ENCODE peak calls at places on chromosomes 5 and 9, in seven cellular contexts. One of them, this sample, is unnamed.

GRCh38 chr5:160266752-160267345 is 37.5 kb downstream of the FABP6 start:
- DNase-seq in Peyer's patch: no peak
- DNase-seq in IMR-90: no peak
- DNase-seq in upper lobe of right lung: peak; percentile 18
- DNase-seq in endothelial cell of umbilical vein: no peak
- DNase-seq in K562: peak; percentile 50
- DNase-seq in ovary: peak; percentile 77
- DNase-seq in this sample: no peak

GRCh38 chr9:87036482-87036881 is 89.2 kb upstream of the GAS1 start:
- DNase-seq in Peyer's patch: no peak
- DNase-seq in IMR-90: no peak
- DNase-seq in upper lobe of right lung: no peak
- DNase-seq in endothelial cell of umbilical vein: no peak
- DNase-seq in K562: no peak
- DNase-seq in ovary: no peak
- DNase-seq in this sample: no peak

GRCh38 chr5:107476783-107477182 is 194.0 kb downstream of the EFNA5 start:
- DNase-seq in Peyer's patch: no peak
- DNase-seq in IMR-90: no peak
- DNase-seq in upper lobe of right lung: no peak
- DNase-seq in endothelial cell of umbilical vein: peak; percentile 94
- DNase-seq in K562: no peak
- DNase-seq in ovary: no peak
- DNase-seq in this sample: peak; percentile 71

GRCh38 chr9:13787234-13787833 is 507.8 kb upstream of the MPDZ start:
- DNase-seq in Peyer's patch: no peak
- DNase-seq in IMR-90: peak; percentile 46
- DNase-seq in upper lobe of right lung: no peak
- DNase-seq in endothelial cell of umbilical vein: peak; percentile 63
- DNase-seq in K562: no peak
- DNase-seq in ovary: no peak
- DNase-seq in this sample: no peak

GRCh38 chr5:109929371-109929770 is 239.6 kb downstream of the MAN2A1 start:
- DNase-seq in Peyer's patch: no peak
- DNase-seq in IMR-90: no peak
- DNase-seq in upper lobe of right lung: no peak
- DNase-seq in endothelial cell of umbilical vein: no peak
- DNase-seq in K562: no peak
- DNase-seq in ovary: no peak
- DNase-seq in this sample: no peak

GRCh38 chr5:14036514-14036913 is 92.0 kb upstream of the DNAH5 start:
- DNase-seq in Peyer's patch: no peak
- DNase-seq in IMR-90: peak; percentile 69
- DNase-seq in upper lobe of right lung: no peak
- DNase-seq in endothelial cell of umbilical vein: no peak
- DNase-seq in K562: no peak
- DNase-seq in ovary: no peak
- DNase-seq in this sample: no peak

GRCh38 chr5:102270036-102270435 is 26.0 kb downstream of the SLCO4C1 start:
- DNase-seq in Peyer's patch: no peak
- DNase-seq in IMR-90: no peak
- DNase-seq in upper lobe of right lung: no peak
- DNase-seq in endothelial cell of umbilical vein: no peak
- DNase-seq in K562: no peak
- DNase-seq in ovary: no peak
- DNase-seq in this sample: no peak

GRCh38 chr5:169107316-169107715 is 193.6 kb downstream of the SLIT3 start:
- DNase-seq in Peyer's patch: no peak
- DNase-seq in IMR-90: no peak
- DNase-seq in upper lobe of right lung: no peak
- DNase-seq in endothelial cell of umbilical vein: no peak
- DNase-seq in K562: no peak
- DNase-seq in ovary: no peak
- DNase-seq in this sample: no peak

GRCh38 chr9:75175395-75175794 is 87.1 kb downstream of the OSTF1 start:
- DNase-seq in Peyer's patch: no peak
- DNase-seq in IMR-90: no peak
- DNase-seq in upper lobe of right lung: no peak
- DNase-seq in endothelial cell of umbilical vein: no peak
- DNase-seq in K562: no peak
- DNase-seq in ovary: no peak
- DNase-seq in this sample: no peak

GRCh38 chr5:132267931-132268501 is 10.5 kb downstream of the PDLIM4 start:
- DNase-seq in Peyer's patch: no peak
- DNase-seq in IMR-90: no peak
- DNase-seq in upper lobe of right lung: no peak
- DNase-seq in endothelial cell of umbilical vein: no peak
- DNase-seq in K562: no peak
- DNase-seq in ovary: no peak
- DNase-seq in this sample: no peak

GRCh38 chr5:149546974-149547373 is 4.3 kb downstream of the CSNK1A1 start:
- DNase-seq in Peyer's patch: no peak
- DNase-seq in IMR-90: no peak
- DNase-seq in upper lobe of right lung: no peak
- DNase-seq in endothelial cell of umbilical vein: no peak
- DNase-seq in K562: no peak
- DNase-seq in ovary: no peak
- DNase-seq in this sample: no peak

GRCh38 chr5:15966066-15966640 is 213.4 kb downstream of the MARCHF11 start:
- DNase-seq in Peyer's patch: no peak
- DNase-seq in IMR-90: peak; percentile 26
- DNase-seq in upper lobe of right lung: no peak
- DNase-seq in endothelial cell of umbilical vein: no peak
- DNase-seq in K562: no peak
- DNase-seq in ovary: no peak
- DNase-seq in this sample: no peak

GRCh38 chr9:106859957-106860715 is 2.8 kb upstream of the ZNF462 start:
- DNase-seq in Peyer's patch: no peak
- DNase-seq in IMR-90: no peak
- DNase-seq in upper lobe of right lung: peak; percentile 70
- DNase-seq in endothelial cell of umbilical vein: peak; percentile 46
- DNase-seq in K562: no peak
- DNase-seq in ovary: peak; percentile 43
- DNase-seq in this sample: no peak

GRCh38 chr9:133640160-133640559 is 4.0 kb downstream of the DBH start:
- DNase-seq in Peyer's patch: no peak
- DNase-seq in IMR-90: no peak
- DNase-seq in upper lobe of right lung: no peak
- DNase-seq in endothelial cell of umbilical vein: no peak
- DNase-seq in K562: no peak
- DNase-seq in ovary: no peak
- DNase-seq in this sample: no peak

GRCh38 chr5:14771972-14772371 is 99.6 kb downstream of the ANKH start:
- DNase-seq in Peyer's patch: no peak
- DNase-seq in IMR-90: no peak
- DNase-seq in upper lobe of right lung: no peak
- DNase-seq in endothelial cell of umbilical vein: no peak
- DNase-seq in K562: no peak
- DNase-seq in ovary: no peak
- DNase-seq in this sample: no peak

GRCh38 chr5:126917918-126918623 is 112.3 kb downstream of the MARCHF3 start:
- DNase-seq in Peyer's patch: no peak
- DNase-seq in IMR-90: peak; percentile 74
- DNase-seq in upper lobe of right lung: no peak
- DNase-seq in endothelial cell of umbilical vein: peak; percentile 16
- DNase-seq in K562: peak; percentile 25
- DNase-seq in ovary: no peak
- DNase-seq in this sample: no peak

GRCh38 chr5:148070621-148071020 is 6.8 kb downstream of the SPINK5 start:
- DNase-seq in Peyer's patch: no peak
- DNase-seq in IMR-90: no peak
- DNase-seq in upper lobe of right lung: no peak
- DNase-seq in endothelial cell of umbilical vein: no peak
- DNase-seq in K562: no peak
- DNase-seq in ovary: no peak
- DNase-seq in this sample: no peak

GRCh38 chr5:45385321-45386058 is 310.7 kb downstream of the HCN1 start:
- DNase-seq in Peyer's patch: no peak
- DNase-seq in IMR-90: peak; percentile 68
- DNase-seq in upper lobe of right lung: no peak
- DNase-seq in endothelial cell of umbilical vein: peak; percentile 93
- DNase-seq in K562: no peak
- DNase-seq in ovary: no peak
- DNase-seq in this sample: no peak

GRCh38 chr9:20620658-20621552 is 1.4 kb downstream of the MLLT3 start:
- DNase-seq in Peyer's patch: peak; percentile 32
- DNase-seq in IMR-90: peak; percentile 53
- DNase-seq in upper lobe of right lung: peak; percentile 73
- DNase-seq in endothelial cell of umbilical vein: peak; percentile 54
- DNase-seq in K562: no peak
- DNase-seq in ovary: peak; percentile 50
- DNase-seq in this sample: peak; percentile 9

GRCh38 chr5:52997424-52997823 is 8.3 kb downstream of the ITGA2 start:
- DNase-seq in Peyer's patch: no peak
- DNase-seq in IMR-90: no peak
- DNase-seq in upper lobe of right lung: no peak
- DNase-seq in endothelial cell of umbilical vein: peak; percentile 19
- DNase-seq in K562: no peak
- DNase-seq in ovary: no peak
- DNase-seq in this sample: no peak

GRCh38 chr9:94165592-94166236 is 81.5 kb downstream of the PTPDC1 start:
- DNase-seq in Peyer's patch: peak; percentile 94
- DNase-seq in IMR-90: peak; percentile 99
- DNase-seq in upper lobe of right lung: peak; percentile 99
- DNase-seq in endothelial cell of umbilical vein: peak; percentile 99
- DNase-seq in K562: peak; percentile 95
- DNase-seq in ovary: peak; percentile 98
- DNase-seq in this sample: peak; percentile 99

GRCh38 chr9:120289990-120290925 is 289.7 kb downstream of the CDK5RAP2 start:
- DNase-seq in Peyer's patch: no peak
- DNase-seq in IMR-90: no peak
- DNase-seq in upper lobe of right lung: no peak
- DNase-seq in endothelial cell of umbilical vein: no peak
- DNase-seq in K562: no peak
- DNase-seq in ovary: no peak
- DNase-seq in this sample: no peak

GRCh38 chr5:23507278-23507685 is at the start of gene PRDM9:
- DNase-seq in Peyer's patch: no peak
- DNase-seq in IMR-90: no peak
- DNase-seq in upper lobe of right lung: peak; percentile 87
- DNase-seq in endothelial cell of umbilical vein: no peak
- DNase-seq in K562: peak; percentile 16
- DNase-seq in ovary: no peak
- DNase-seq in this sample: no peak

GRCh38 chr5:43020294-43020711 is 19.8 kb downstream of the ANXA2R start:
- DNase-seq in Peyer's patch: peak; percentile 43
- DNase-seq in IMR-90: peak; percentile 59
- DNase-seq in upper lobe of right lung: no peak
- DNase-seq in endothelial cell of umbilical vein: no peak
- DNase-seq in K562: no peak
- DNase-seq in ovary: no peak
- DNase-seq in this sample: peak; percentile 29

GRCh38 chr9:119436261-119436660 is 67.0 kb upstream of the BRINP1 start:
- DNase-seq in Peyer's patch: no peak
- DNase-seq in IMR-90: no peak
- DNase-seq in upper lobe of right lung: no peak
- DNase-seq in endothelial cell of umbilical vein: no peak
- DNase-seq in K562: no peak
- DNase-seq in ovary: no peak
- DNase-seq in this sample: no peak

GRCh38 chr9:120912958-120913672 is 13.5 kb downstream of the TRAF1 start:
- DNase-seq in Peyer's patch: no peak
- DNase-seq in IMR-90: no peak
- DNase-seq in upper lobe of right lung: no peak
- DNase-seq in endothelial cell of umbilical vein: no peak
- DNase-seq in K562: no peak
- DNase-seq in ovary: no peak
- DNase-seq in this sample: no peak

GRCh38 chr5:65624025-65624569 is at the start of gene TRIM23:
- DNase-seq in Peyer's patch: peak; percentile 89
- DNase-seq in IMR-90: peak; percentile 91
- DNase-seq in upper lobe of right lung: peak; percentile 95
- DNase-seq in endothelial cell of umbilical vein: peak; percentile 95
- DNase-seq in K562: peak; percentile 83
- DNase-seq in ovary: peak; percentile 90
- DNase-seq in this sample: peak; percentile 95

GRCh38 chr5:96789794-96790193 is 18.0 kb downstream of the ERAP1 start:
- DNase-seq in Peyer's patch: no peak
- DNase-seq in IMR-90: no peak
- DNase-seq in upper lobe of right lung: no peak
- DNase-seq in endothelial cell of umbilical vein: no peak
- DNase-seq in K562: no peak
- DNase-seq in ovary: no peak
- DNase-seq in this sample: no peak

DNA sequence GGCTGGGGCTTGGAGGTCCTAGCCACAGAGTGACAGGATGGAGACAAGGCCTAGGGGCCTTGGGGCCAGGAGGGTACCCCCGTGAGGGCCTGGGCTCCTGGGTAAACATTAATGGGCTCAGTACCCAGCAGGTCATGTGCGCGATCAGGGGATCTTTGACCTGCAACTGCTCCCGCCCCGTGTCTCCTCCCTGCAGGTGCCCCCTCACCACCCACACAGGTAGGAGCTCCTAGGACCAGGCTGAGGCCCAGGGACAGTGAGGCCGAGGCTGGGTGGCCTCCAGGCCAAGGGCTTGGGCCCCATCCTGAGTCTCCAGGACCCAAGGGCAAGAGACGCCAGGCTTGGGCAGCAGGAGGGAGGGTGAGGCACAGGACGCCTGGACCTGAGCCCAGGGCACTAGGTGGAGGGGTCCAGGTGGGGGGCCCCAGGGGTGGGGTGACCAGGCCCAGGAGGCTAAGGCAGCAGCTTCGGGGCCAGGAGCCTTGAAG is at the start of gene SLC34A3:
- DNase-seq in Peyer's patch: no peak
- DNase-seq in IMR-90: no peak
- DNase-seq in upper lobe of right lung: no peak
- DNase-seq in endothelial cell of umbilical vein: no peak
- DNase-seq in K562: no peak
- DNase-seq in ovary: no peak
- DNase-seq in this sample: no peak
- H3K4me1 ChIP-seq in Peyer's patch: peaks cover 22% of the 10 kb centered on the region
- H3K4me1 ChIP-seq in IMR-90: peaks cover 2% of the 10 kb centered on the region
- H3K4me1 ChIP-seq in upper lobe of right lung: no peaks in the 10 kb centered on the region
- H3K4me1 ChIP-seq in endothelial cell of umbilical vein: no peaks in the 10 kb centered on the region
- H3K4me1 ChIP-seq in K562: peaks cover 13% of the 10 kb centered on the region
- H3K4me1 ChIP-seq in ovary: peaks cover 1% of the 10 kb centered on the region
- H3K4me1 ChIP-seq in this sample: peaks cover 18% of the 10 kb centered on the region

GRCh38 chr5:79834420-79835219 is 145.0 kb downstream of the CMYA5 start:
- DNase-seq in Peyer's patch: no peak
- DNase-seq in IMR-90: no peak
- DNase-seq in upper lobe of right lung: no peak
- DNase-seq in endothelial cell of umbilical vein: no peak
- DNase-seq in K562: no peak
- DNase-seq in ovary: peak; percentile 52
- DNase-seq in this sample: no peak
- TF ChIP-seq CTCF in Peyer's patch: no peak
- TF ChIP-seq CTCF in IMR-90: no peak
- TF ChIP-seq CTCF in upper lobe of right lung: no peak
- TF ChIP-seq CTCF in endothelial cell of umbilical vein: no peak
- TF ChIP-seq CTCF in K562: no peak
- TF ChIP-seq CTCF in ovary: no peak
- TF ChIP-seq CTCF in this sample: no peak

GRCh38 chr9:136564379-136564988 is 18.6 kb upstream of the NOTCH1 start:
- DNase-seq in Peyer's patch: no peak
- DNase-seq in IMR-90: peak; percentile 71
- DNase-seq in upper lobe of right lung: peak; percentile 92
- DNase-seq in endothelial cell of umbilical vein: no peak
- DNase-seq in K562: peak; percentile 42
- DNase-seq in ovary: no peak
- DNase-seq in this sample: no peak
- H3K4me1 ChIP-seq in Peyer's patch: peaks cover 16% of the 10 kb centered on the region
- H3K4me1 ChIP-seq in IMR-90: peaks cover 21% of the 10 kb centered on the region
- H3K4me1 ChIP-seq in upper lobe of right lung: peaks cover 62% of the 10 kb centered on the region
- H3K4me1 ChIP-seq in endothelial cell of umbilical vein: peaks cover 12% of the 10 kb centered on the region
- H3K4me1 ChIP-seq in K562: peaks cover 6% of the 10 kb centered on the region
- H3K4me1 ChIP-seq in ovary: peaks cover 27% of the 10 kb centered on the region
- H3K4me1 ChIP-seq in this sample: no peaks in the 10 kb centered on the region

GRCh38 chr5:66742083-66742895 is 146.1 kb downstream of the MAST4 start:
- DNase-seq in Peyer's patch: no peak
- DNase-seq in IMR-90: no peak
- DNase-seq in upper lobe of right lung: no peak
- DNase-seq in endothelial cell of umbilical vein: no peak
- DNase-seq in K562: peak; percentile 20
- DNase-seq in ovary: peak; percentile 45
- DNase-seq in this sample: peak; percentile 21
- TF ChIP-seq CTCF in Peyer's patch: no peak
- TF ChIP-seq CTCF in IMR-90: no peak
- TF ChIP-seq CTCF in upper lobe of right lung: peak; percentile 28
- TF ChIP-seq CTCF in endothelial cell of umbilical vein: peak; percentile 16
- TF ChIP-seq CTCF in K562: no peak
- TF ChIP-seq CTCF in ovary: no peak
- TF ChIP-seq CTCF in this sample: peak; percentile 58